ENCODE peak calls at places on chromosomes 5 and 9, in seven cellular contexts. One of them, this sample, is unnamed.

GRCh38 chr5:113488645-113489184 is 462 bp upstream of the MCC start:
- DNase-seq in stomach: no peak
- DNase-seq in heart left ventricle: no peak
- DNase-seq in cardiac muscle cell: no peak
- DNase-seq in aorta: no peak
- DNase-seq in IMR-90: peak; percentile 4
- DNase-seq in tibial artery: no peak
- DNase-seq in this sample: peak; percentile 20

GRCh38 chr9:110180713-110181434 is 27.1 kb downstream of the C9orf152 start:
- DNase-seq in stomach: no peak
- DNase-seq in heart left ventricle: no peak
- DNase-seq in cardiac muscle cell: no peak
- DNase-seq in aorta: peak; percentile 67
- DNase-seq in IMR-90: peak; percentile 80
- DNase-seq in tibial artery: peak; percentile 50
- DNase-seq in this sample: peak; percentile 60

GRCh38 chr9:100277166-100277979 is 75.4 kb downstream of the TEX10 start:
- DNase-seq in stomach: no peak
- DNase-seq in heart left ventricle: no peak
- DNase-seq in cardiac muscle cell: no peak
- DNase-seq in aorta: no peak
- DNase-seq in IMR-90: peak; percentile 61
- DNase-seq in tibial artery: no peak
- DNase-seq in this sample: peak; percentile 55

GRCh38 chr9:81078555-81078954 is 610.8 kb downstream of the TLE1 start:
- DNase-seq in stomach: no peak
- DNase-seq in heart left ventricle: no peak
- DNase-seq in cardiac muscle cell: no peak
- DNase-seq in aorta: no peak
- DNase-seq in IMR-90: peak; percentile 7
- DNase-seq in tibial artery: no peak
- DNase-seq in this sample: no peak

GRCh38 chr5:134114886-134115805 is 665 bp downstream of the TCF7 start:
- DNase-seq in stomach: peak; percentile 35
- DNase-seq in heart left ventricle: no peak
- DNase-seq in cardiac muscle cell: peak; percentile 65
- DNase-seq in aorta: no peak
- DNase-seq in IMR-90: no peak
- DNase-seq in tibial artery: no peak
- DNase-seq in this sample: no peak

GRCh38 chr9:126630458-126631237 is 16.9 kb downstream of the LMX1B start:
- DNase-seq in stomach: no peak
- DNase-seq in heart left ventricle: no peak
- DNase-seq in cardiac muscle cell: no peak
- DNase-seq in aorta: no peak
- DNase-seq in IMR-90: no peak
- DNase-seq in tibial artery: no peak
- DNase-seq in this sample: no peak

GRCh38 chr5:4640793-4641192 is 499.3 kb upstream of the ADAMTS16 start:
- DNase-seq in stomach: no peak
- DNase-seq in heart left ventricle: no peak
- DNase-seq in cardiac muscle cell: peak; percentile 54
- DNase-seq in aorta: no peak
- DNase-seq in IMR-90: no peak
- DNase-seq in tibial artery: no peak
- DNase-seq in this sample: no peak

GRCh38 chr9:136292591-136293448 is 11.1 kb downstream of the CCDC187 start:
- DNase-seq in stomach: peak; percentile 43
- DNase-seq in heart left ventricle: no peak
- DNase-seq in cardiac muscle cell: no peak
- DNase-seq in aorta: no peak
- DNase-seq in IMR-90: no peak
- DNase-seq in tibial artery: no peak
- DNase-seq in this sample: no peak

GRCh38 chr5:168270446-168270845 is 21.0 kb upstream of the WWC1 start:
- DNase-seq in stomach: no peak
- DNase-seq in heart left ventricle: no peak
- DNase-seq in cardiac muscle cell: no peak
- DNase-seq in aorta: no peak
- DNase-seq in IMR-90: peak; percentile 62
- DNase-seq in tibial artery: no peak
- DNase-seq in this sample: peak; percentile 82

GRCh38 chr5:82975396-82975795 is 101.8 kb downstream of the TMEM167A start:
- DNase-seq in stomach: no peak
- DNase-seq in heart left ventricle: no peak
- DNase-seq in cardiac muscle cell: no peak
- DNase-seq in aorta: no peak
- DNase-seq in IMR-90: no peak
- DNase-seq in tibial artery: no peak
- DNase-seq in this sample: no peak

GRCh38 chr9:98809311-98810105 is 2.0 kb downstream of the GALNT12 start:
- DNase-seq in stomach: no peak
- DNase-seq in heart left ventricle: no peak
- DNase-seq in cardiac muscle cell: no peak
- DNase-seq in aorta: no peak
- DNase-seq in IMR-90: no peak
- DNase-seq in tibial artery: no peak
- DNase-seq in this sample: peak; percentile 26

GRCh38 chr5:89267764-89268163 is 384.8 kb upstream of the MEF2C start:
- DNase-seq in stomach: no peak
- DNase-seq in heart left ventricle: no peak
- DNase-seq in cardiac muscle cell: no peak
- DNase-seq in aorta: no peak
- DNase-seq in IMR-90: no peak
- DNase-seq in tibial artery: no peak
- DNase-seq in this sample: no peak

GRCh38 chr5:59609501-59610265 is 283.8 kb downstream of the PDE4D start:
- DNase-seq in stomach: no peak
- DNase-seq in heart left ventricle: no peak
- DNase-seq in cardiac muscle cell: no peak
- DNase-seq in aorta: no peak
- DNase-seq in IMR-90: no peak
- DNase-seq in tibial artery: no peak
- DNase-seq in this sample: no peak

GRCh38 chr5:112338681-112339337 is 80.3 kb downstream of the EPB41L4A start:
- DNase-seq in stomach: no peak
- DNase-seq in heart left ventricle: peak; percentile 39
- DNase-seq in cardiac muscle cell: no peak
- DNase-seq in aorta: no peak
- DNase-seq in IMR-90: no peak
- DNase-seq in tibial artery: peak; percentile 49
- DNase-seq in this sample: peak; percentile 4

GRCh38 chr9:13111778-13112177 is 167.7 kb downstream of the MPDZ start:
- DNase-seq in stomach: no peak
- DNase-seq in heart left ventricle: no peak
- DNase-seq in cardiac muscle cell: no peak
- DNase-seq in aorta: no peak
- DNase-seq in IMR-90: no peak
- DNase-seq in tibial artery: no peak
- DNase-seq in this sample: no peak

GRCh38 chr9:94931036-94931633 is 204.6 kb downstream of the AOPEP start:
- DNase-seq in stomach: no peak
- DNase-seq in heart left ventricle: no peak
- DNase-seq in cardiac muscle cell: no peak
- DNase-seq in aorta: no peak
- DNase-seq in IMR-90: no peak
- DNase-seq in tibial artery: no peak
- DNase-seq in this sample: no peak

GRCh38 chr9:94927762-94928158 is 201.3 kb downstream of the AOPEP start:
- DNase-seq in stomach: no peak
- DNase-seq in heart left ventricle: no peak
- DNase-seq in cardiac muscle cell: no peak
- DNase-seq in aorta: no peak
- DNase-seq in IMR-90: no peak
- DNase-seq in tibial artery: no peak
- DNase-seq in this sample: no peak

GRCh38 chr9:94928271-94928670 is 201.8 kb downstream of the AOPEP start:
- DNase-seq in stomach: no peak
- DNase-seq in heart left ventricle: no peak
- DNase-seq in cardiac muscle cell: no peak
- DNase-seq in aorta: no peak
- DNase-seq in IMR-90: no peak
- DNase-seq in tibial artery: no peak
- DNase-seq in this sample: no peak

GRCh38 chr9:94928696-94929372 is 202.3 kb downstream of the AOPEP start:
- DNase-seq in stomach: no peak
- DNase-seq in heart left ventricle: no peak
- DNase-seq in cardiac muscle cell: no peak
- DNase-seq in aorta: no peak
- DNase-seq in IMR-90: peak; percentile 45
- DNase-seq in tibial artery: no peak
- DNase-seq in this sample: no peak

DNA sequence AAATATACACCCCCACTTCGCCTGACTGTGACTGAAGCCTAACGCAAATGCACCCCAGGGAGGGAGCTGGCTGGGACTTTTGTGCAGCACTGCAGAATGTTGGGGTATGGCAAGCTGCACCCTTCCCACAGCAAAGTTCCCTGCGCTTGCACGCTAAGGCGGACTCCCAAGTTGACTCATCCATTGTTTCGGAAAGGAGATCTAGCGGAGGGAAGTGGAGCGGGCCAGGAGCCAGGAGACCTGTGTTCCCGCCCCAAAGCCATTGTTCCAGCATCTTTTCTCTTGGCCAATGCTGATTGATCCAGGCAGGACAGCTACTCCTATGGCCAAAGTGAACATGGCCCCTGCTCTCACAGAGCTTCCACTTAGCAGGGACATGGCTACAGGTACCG is 202.9 kb downstream of the AOPEP start:
- DNase-seq in stomach: no peak
- DNase-seq in heart left ventricle: peak; percentile 68
- DNase-seq in cardiac muscle cell: no peak
- DNase-seq in aorta: no peak
- DNase-seq in IMR-90: no peak
- DNase-seq in tibial artery: peak; percentile 47
- DNase-seq in this sample: peak; percentile 80
- H3K27ac ChIP-seq in stomach: no peak overlapping the region
- H3K27ac ChIP-seq in heart left ventricle: peak overlapping the region; percentile 82
- H3K27ac ChIP-seq in cardiac muscle cell: no peak overlapping the region
- H3K27ac ChIP-seq in aorta: no peak overlapping the region
- H3K27ac ChIP-seq in IMR-90: no peak overlapping the region
- H3K27ac ChIP-seq in tibial artery: no peak overlapping the region
- H3K27ac ChIP-seq in this sample: peak overlapping the region; percentile 73

GRCh38 chr9:123739387-123739786 is 190.5 kb downstream of the DENND1A start:
- DNase-seq in stomach: no peak
- DNase-seq in heart left ventricle: no peak
- DNase-seq in cardiac muscle cell: no peak
- DNase-seq in aorta: no peak
- DNase-seq in IMR-90: no peak
- DNase-seq in tibial artery: no peak
- DNase-seq in this sample: no peak

GRCh38 chr9:123742009-123742767 is 187.7 kb downstream of the DENND1A start:
- DNase-seq in stomach: no peak
- DNase-seq in heart left ventricle: peak; percentile 48
- DNase-seq in cardiac muscle cell: peak; percentile 38
- DNase-seq in aorta: no peak
- DNase-seq in IMR-90: peak; percentile 57
- DNase-seq in tibial artery: peak; percentile 26
- DNase-seq in this sample: no peak

GRCh38 chr9:123743737-123744136 is 186.2 kb downstream of the DENND1A start:
- DNase-seq in stomach: no peak
- DNase-seq in heart left ventricle: no peak
- DNase-seq in cardiac muscle cell: no peak
- DNase-seq in aorta: no peak
- DNase-seq in IMR-90: no peak
- DNase-seq in tibial artery: no peak
- DNase-seq in this sample: no peak

GRCh38 chr9:123739902-123740301 is 190.0 kb downstream of the DENND1A start:
- DNase-seq in stomach: no peak
- DNase-seq in heart left ventricle: no peak
- DNase-seq in cardiac muscle cell: no peak
- DNase-seq in aorta: no peak
- DNase-seq in IMR-90: no peak
- DNase-seq in tibial artery: no peak
- DNase-seq in this sample: no peak

DNA sequence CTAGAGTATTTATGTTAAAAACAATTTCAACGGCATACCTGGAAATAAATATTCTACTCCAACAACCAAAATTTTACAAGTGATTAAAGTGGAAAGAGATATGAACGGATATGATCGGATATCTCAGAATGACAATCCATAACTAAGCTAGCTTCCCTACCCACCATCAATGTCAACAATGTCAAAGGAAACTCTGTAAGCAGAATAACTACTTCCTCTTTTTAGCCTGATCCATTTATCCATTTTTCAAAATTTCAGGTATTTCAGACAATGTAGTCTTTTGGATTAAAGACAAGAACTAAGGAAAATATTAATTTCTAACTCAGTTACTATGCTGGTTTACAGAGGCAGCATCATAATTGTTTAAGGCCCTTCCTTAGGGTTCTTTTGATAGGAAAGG is 188.7 kb downstream of the DENND1A start:
- DNase-seq in stomach: no peak
- DNase-seq in heart left ventricle: no peak
- DNase-seq in cardiac muscle cell: no peak
- DNase-seq in aorta: no peak
- DNase-seq in IMR-90: no peak
- DNase-seq in tibial artery: no peak
- DNase-seq in this sample: no peak
- H3K27ac ChIP-seq in stomach: no peak overlapping the region
- H3K27ac ChIP-seq in heart left ventricle: no peak overlapping the region
- H3K27ac ChIP-seq in cardiac muscle cell: no peak overlapping the region
- H3K27ac ChIP-seq in aorta: no peak overlapping the region
- H3K27ac ChIP-seq in IMR-90: no peak overlapping the region
- H3K27ac ChIP-seq in tibial artery: peak overlapping the region; percentile 39
- H3K27ac ChIP-seq in this sample: no peak overlapping the region

DNA sequence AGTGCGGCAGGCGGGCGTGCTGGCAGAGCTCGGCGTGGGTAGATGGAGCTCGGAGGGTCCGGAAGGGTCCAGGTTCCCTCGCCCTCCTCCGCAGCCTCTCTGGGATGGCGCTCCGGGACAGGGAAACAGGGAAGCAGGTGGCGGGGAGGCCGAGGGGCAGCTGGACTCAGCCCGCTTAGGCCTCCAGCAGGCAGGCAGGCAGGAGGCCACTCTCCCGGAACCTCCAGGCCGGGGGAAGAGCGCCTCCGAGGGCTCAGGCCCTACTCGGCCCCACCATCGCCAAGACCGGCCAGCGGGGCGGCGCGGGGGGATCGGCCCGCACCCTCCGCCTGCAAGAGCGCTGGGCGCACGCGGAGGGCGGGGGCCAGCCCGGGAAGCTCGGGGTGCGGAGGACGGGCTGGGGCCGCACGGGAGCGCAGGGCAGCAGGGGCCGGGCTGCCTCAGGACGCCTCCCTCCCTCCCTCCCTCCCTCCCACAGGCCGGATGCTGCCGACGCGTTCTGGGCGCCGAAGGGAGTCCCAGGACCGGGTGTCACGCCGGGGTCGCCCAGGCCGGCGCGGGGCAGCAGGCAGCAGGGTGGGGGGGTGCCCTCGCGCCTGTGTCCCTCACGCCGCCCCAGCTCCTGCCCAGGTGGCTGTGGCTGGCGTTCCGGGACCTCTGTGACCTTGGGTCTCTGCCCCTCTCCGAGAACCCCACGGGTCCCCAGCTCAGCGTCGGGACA is 977 bp downstream of the MGAT4B start:
- DNase-seq in stomach: no peak
- DNase-seq in heart left ventricle: peak; percentile 60
- DNase-seq in cardiac muscle cell: peak; percentile 61
- DNase-seq in aorta: peak; percentile 73
- DNase-seq in IMR-90: no peak
- DNase-seq in tibial artery: no peak
- DNase-seq in this sample: no peak
- H3K27ac ChIP-seq in stomach: peak overlapping the region; percentile 98
- H3K27ac ChIP-seq in heart left ventricle: peak overlapping the region; percentile 98
- H3K27ac ChIP-seq in cardiac muscle cell: peak overlapping the region; percentile 86
- H3K27ac ChIP-seq in aorta: peak overlapping the region; percentile 58
- H3K27ac ChIP-seq in IMR-90: peak overlapping the region; percentile 89
- H3K27ac ChIP-seq in tibial artery: peak overlapping the region; percentile 94
- H3K27ac ChIP-seq in this sample: peak overlapping the region; percentile 77

GRCh38 chr9:133236291-133237071 is 27.4 kb upstream of the OBP2B start:
- DNase-seq in stomach: no peak
- DNase-seq in heart left ventricle: no peak
- DNase-seq in cardiac muscle cell: no peak
- DNase-seq in aorta: no peak
- DNase-seq in IMR-90: no peak
- DNase-seq in tibial artery: no peak
- DNase-seq in this sample: no peak
- H3K27ac ChIP-seq in stomach: peak overlapping the region; percentile 14
- H3K27ac ChIP-seq in heart left ventricle: peak overlapping the region; percentile 90
- H3K27ac ChIP-seq in cardiac muscle cell: no peak overlapping the region
- H3K27ac ChIP-seq in aorta: no peak overlapping the region
- H3K27ac ChIP-seq in IMR-90: no peak overlapping the region
- H3K27ac ChIP-seq in tibial artery: no peak overlapping the region
- H3K27ac ChIP-seq in this sample: no peak overlapping the region